ENCODE peak calls at places on chromosomes 1 and 21, in ten cellular contexts. M is hippocampal formation; E is anterior cingulate cortex; G is activated T-cell treated with anti-CD3 and anti-CD28 coated beads, Interleukin-2, amount 50 U/mL, for 1 hour; C is SW 1271; O is HuH-7; A is CD8-positive, alpha-beta T cell; N is endothelial cell; I is HCT116; Y is AG09309. R is an unnamed sample.
A peak's percentile ranks its signal among the peaks of the same experiment; 100 is the strongest.

GRCh38 chr1:17318262-17318661 is 10.3 kb downstream of the PADI4 start:
- DNase-seq in G (no peak), O (no peak), M (no peak), C (no peak), Y (no peak), I (no peak), A (no peak), E (no peak), N (no peak), R (no peak)

GRCh38 chr1:15758537-15758936 is at the start of gene FBLIM1:
- DNase-seq in I (no peak), N (peak; percentile 59), E (no peak), G (no peak), Y (no peak), C (no peak), O (no peak), M (no peak), A (no peak), R (peak; percentile 72)

GRCh38 chr1:31666290-31666963 is 21.8 kb upstream of the PEF1 start:
- DNase-seq in G (no peak), I (no peak), C (peak; percentile 4), A (no peak), O (no peak), Y (no peak), M (no peak), N (no peak), E (peak; percentile 47), R (peak; percentile 47)

GRCh38 chr1:8430476-8430875 is 112.6 kb downstream of the SLC45A1 start:
- DNase-seq in Y (no peak), I (no peak), A (no peak), N (no peak), E (no peak), O (no peak), C (no peak), M (no peak), G (no peak), R (no peak)

GRCh38 chr1:153771841-153772593 is 3.2 kb upstream of the SLC27A3 start:
- DNase-seq in C (no peak), A (no peak), E (no peak), G (no peak), M (no peak), I (no peak), Y (no peak), N (peak; percentile 77), O (peak; percentile 73), R (peak; percentile 69)

GRCh38 chr1:68777850-68778249 is 281.0 kb upstream of the DEPDC1 start:
- DNase-seq in C (no peak), N (no peak), Y (no peak), A (no peak), M (no peak), O (no peak), E (no peak), I (no peak), G (no peak), R (no peak)

GRCh38 chr1:200021537-200022238 is 5.8 kb upstream of the NR5A2 start:
- DNase-seq in I (no peak), Y (no peak), G (no peak), A (no peak), C (no peak), E (no peak), N (no peak), M (no peak), O (no peak), R (no peak)

GRCh38 chr1:162822391-162823200 is 32.1 kb downstream of the HSD17B7 start:
- DNase-seq in G (peak; percentile 20), M (no peak), O (no peak), C (no peak), I (peak; percentile 13), Y (no peak), A (no peak), N (peak; percentile 19), E (peak; percentile 14), R (peak; percentile 71)

GRCh38 chr1:53644909-53645689 is 93.9 kb downstream of the GLIS1 start:
- DNase-seq in G (no peak), A (no peak), E (no peak), O (no peak), Y (no peak), C (no peak), N (no peak), M (no peak), I (no peak), R (no peak)

GRCh38 chr1:14539953-14540563 is 58.4 kb upstream of the KAZN start:
- DNase-seq in N (no peak), G (no peak), A (no peak), Y (no peak), C (no peak), E (no peak), I (no peak), O (no peak), M (no peak), R (no peak)

GRCh38 chr21:37675202-37675801 is 241.0 kb downstream of the KCNJ6 start:
- DNase-seq in N (peak; percentile 77), Y (no peak), I (peak; percentile 27), A (peak; percentile 42), C (peak; percentile 9), O (peak; percentile 65), M (peak; percentile 22), E (peak; percentile 15), G (peak; percentile 62), R (peak; percentile 89)

GRCh38 chr1:212518188-212518951 is 85.7 kb downstream of the NENF start:
- DNase-seq in G (no peak), E (no peak), I (no peak), N (no peak), Y (peak; percentile 49), M (no peak), A (no peak), C (no peak), O (peak; percentile 92), R (no peak)

GRCh38 chr1:14815175-14815882 is 216.8 kb downstream of the KAZN start:
- DNase-seq in O (no peak), C (no peak), G (no peak), A (no peak), Y (no peak), E (no peak), M (no peak), I (no peak), N (no peak), R (no peak)

GRCh38 chr1:94094466-94095111 is 26.4 kb downstream of the ABCA4 start:
- DNase-seq in O (no peak), E (peak; percentile 44), N (no peak), C (no peak), I (no peak), G (no peak), A (no peak), Y (no peak), M (peak; percentile 28), R (no peak)

GRCh38 chr1:41698916-41699860 is 214.7 kb upstream of the EDN2 start:
- DNase-seq in G (no peak), E (no peak), N (no peak), A (no peak), M (no peak), I (no peak), Y (no peak), C (no peak), O (no peak), R (no peak)

GRCh38 chr1:87939486-87939885 is 610.8 kb downstream of the LMO4 start:
- DNase-seq in C (no peak), O (no peak), E (no peak), I (no peak), Y (no peak), A (no peak), N (no peak), G (no peak), M (no peak), R (no peak)

GRCh38 chr1:226814751-226815496 is 55.5 kb upstream of the PSEN2 start:
- DNase-seq in M (no peak), G (no peak), Y (peak; percentile 48), N (peak; percentile 27), I (peak; percentile 96), E (no peak), C (peak; percentile 80), O (no peak), A (no peak), R (no peak)

GRCh38 chr1:66237722-66238479 is 296.1 kb upstream of the SGIP1 start:
- DNase-seq in G (no peak), C (no peak), N (no peak), M (no peak), I (no peak), O (no peak), E (no peak), Y (no peak), A (no peak), R (no peak)

GRCh38 chr1:43241352-43241953 is 28.3 kb upstream of the TMEM125 start:
- DNase-seq in G (no peak), M (no peak), O (no peak), Y (no peak), C (peak; percentile 2), N (no peak), E (no peak), I (no peak), A (no peak), R (no peak)

GRCh38 chr1:156912861-156913808 is 7.3 kb upstream of the LRRC71 start:
- DNase-seq in C (no peak), G (no peak), I (no peak), A (no peak), N (no peak), E (no peak), O (no peak), M (peak; percentile 12), Y (no peak), R (no peak)

GRCh38 chr1:160460683-160461287 is 60.4 kb downstream of the VANGL2 start:
- DNase-seq in I (no peak), E (no peak), O (no peak), C (no peak), M (no peak), G (no peak), Y (no peak), N (peak; percentile 5), A (no peak), R (no peak)

GRCh38 chr1:150161747-150162581 is 12.2 kb downstream of the PLEKHO1 start:
- DNase-seq in M (no peak), A (no peak), Y (no peak), I (no peak), C (no peak), E (no peak), G (no peak), O (no peak), N (no peak), R (no peak)

GRCh38 chr1:216034506-216034905 is 388.7 kb downstream of the USH2A start:
- DNase-seq in C (no peak), E (no peak), G (no peak), M (no peak), A (no peak), I (no peak), N (peak; percentile 35), Y (no peak), O (peak; percentile 60), R (peak; percentile 46)

GRCh38 chr1:169024800-169025253 is 81.7 kb upstream of the ATP1B1 start:
- DNase-seq in I (no peak), G (no peak), A (no peak), E (no peak), C (no peak), M (no peak), N (no peak), Y (no peak), O (peak; percentile 23), R (no peak)

GRCh38 chr1:52032124-52032784 is 1.4 kb downstream of the KTI12 start:
- DNase-seq in I (no peak), G (no peak), Y (no peak), M (no peak), C (no peak), N (peak; percentile 3), A (no peak), O (no peak), E (no peak), R (peak; percentile 14)

GRCh38 chr1:118979754-118980270 is 8.3 kb downstream of the TBX15 start:
- DNase-seq in C (no peak), A (no peak), I (no peak), N (peak; percentile 53), Y (no peak), G (no peak), M (no peak), E (no peak), O (no peak), R (no peak)

GRCh38 chr1:222654849-222655248 is 37.0 kb downstream of the MIA3 start:
- DNase-seq in O (no peak), A (peak; percentile 90), I (no peak), G (peak; percentile 64), E (no peak), N (no peak), C (no peak), Y (peak; percentile 46), M (no peak), R (no peak)

GRCh38 chr1:99558539-99558938 is 87.4 kb upstream of the PALMD start:
- DNase-seq in O (no peak), I (no peak), G (no peak), M (no peak), C (no peak), A (no peak), Y (no peak), E (no peak), N (no peak), R (no peak)